ENCODE peak calls at places on chromosomes 5 and 9, in five cellular contexts. S, A, R, K and P are unnamed samples. For H3K9me3, the result is how much of the 10 kb centered on the place peaks cover.

GRCh38 chr5:43020294-43020711 is 19.8 kb downstream of the ANXA2R start:
- DNase-seq in S (no peak), A (peak), R (peak), K (peak), P (no peak)

GRCh38 chr5:52776116-52776515 is 11.6 kb upstream of the ITGA1 start:
- DNase-seq in S (peak), A (no peak), R (no peak), K (no peak), P (no peak)

GRCh38 chr5:139171779-139172404 is 26.3 kb downstream of the SIL1 start:
- DNase-seq in S (no peak), A (no peak), R (no peak), K (no peak), P (no peak)

GRCh38 chr9:37392272-37392671 is 30.2 kb upstream of the GRHPR start:
- DNase-seq in S (no peak), A (no peak), R (no peak), K (peak), P (no peak)

GRCh38 chr5:141260458-141261237 is 15.5 kb downstream of the PCDHB15 start:
- DNase-seq in S (no peak), A (no peak), R (no peak), K (no peak), P (no peak)

GRCh38 chr9:22508790-22509189 is 62.2 kb downstream of the DMRTA1 start:
- DNase-seq in S (no peak), A (no peak), R (no peak), K (no peak), P (no peak)

GRCh38 chr5:7970816-7971215 is 101.9 kb downstream of the MTRR start:
- DNase-seq in S (no peak), A (no peak), R (no peak), K (no peak), P (no peak)

GRCh38 chr5:89255845-89256463 is 373.0 kb upstream of the MEF2C start:
- DNase-seq in S (no peak), A (peak), R (no peak), K (no peak), P (no peak)

GRCh38 chr5:157217289-157218024 is 36.8 kb downstream of the ITK start:
- DNase-seq in S (peak), A (no peak), R (no peak), K (no peak), P (peak)

GRCh38 chr5:77312411-77312810 is 101.9 kb downstream of the PDE8B start:
- DNase-seq in S (no peak), A (peak), R (no peak), K (no peak), P (no peak)

DNA sequence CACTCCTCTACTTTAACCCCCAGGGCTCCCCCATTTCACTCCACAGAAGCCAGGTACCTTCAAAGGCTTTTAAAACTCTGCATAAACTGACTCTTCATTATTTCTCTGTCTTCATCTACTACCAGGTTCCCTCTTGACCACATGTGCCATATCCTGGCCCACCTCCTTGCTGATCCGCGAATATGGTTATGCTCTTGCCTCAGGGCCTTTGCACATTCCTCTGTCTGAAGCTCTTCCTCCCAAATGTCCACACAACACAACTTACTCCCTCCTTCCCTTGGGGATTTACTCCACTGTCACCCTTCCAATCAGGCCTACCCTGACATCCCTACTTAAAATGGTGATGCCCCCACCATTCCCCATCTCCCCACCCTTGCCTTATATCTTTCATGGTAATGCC is 134.6 kb upstream of the ANKRD55 start:
- DNase-seq in S (no peak), A (no peak), R (no peak), K (no peak), P (no peak)
- H3K9me3 ChIP-seq in S (under half), A (under half), R (under half), K (under half), P (under half)

DNA sequence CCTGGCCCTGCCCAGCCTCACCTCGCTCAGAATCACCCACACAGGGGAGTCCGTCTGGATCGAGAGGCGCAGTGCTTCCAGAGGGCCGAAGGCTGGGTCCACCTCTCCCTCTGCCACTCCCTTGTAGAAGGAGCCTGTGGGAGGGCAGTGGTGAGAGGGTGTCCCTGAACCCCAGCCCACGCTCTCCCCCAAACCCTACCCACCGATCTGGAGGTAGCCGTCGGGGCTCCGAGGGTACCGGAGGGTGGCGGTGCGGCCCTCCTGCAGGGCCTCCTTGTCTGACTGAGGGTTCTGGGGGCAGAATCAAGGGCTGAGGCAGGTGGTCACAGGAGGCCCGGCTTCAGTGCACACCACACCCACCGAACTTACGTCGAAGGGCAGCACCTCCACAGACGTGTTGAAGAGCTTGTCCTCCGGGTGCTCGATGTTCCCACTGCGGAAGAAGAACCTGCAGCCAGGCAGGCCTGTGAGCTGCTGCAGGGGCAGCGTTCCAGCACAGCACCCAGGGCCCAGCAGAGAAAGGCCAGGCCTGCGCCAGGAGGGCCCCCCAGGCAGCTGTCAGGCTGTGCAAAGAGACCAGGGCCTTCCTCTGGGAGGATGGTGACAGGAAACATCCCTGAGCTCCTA is 4.5 kb downstream of the LTC4S start:
- DNase-seq in S (no peak), A (no peak), R (no peak), K (no peak), P (no peak)
- H3K9me3 ChIP-seq in S (under half), A (under half), R (under half), K (under half), P (under half)

GRCh38 chr5:13946111-13946510 is 1.6 kb upstream of the DNAH5 start:
- DNase-seq in S (no peak), A (peak), R (no peak), K (no peak), P (no peak)
- H3K9me3 ChIP-seq in S (under half), A (under half), R (under half), K (under half), P (under half)

GRCh38 chr9:138103111-138103823 is 225.7 kb downstream of the CACNA1B start:
- DNase-seq in S (no peak), A (no peak), R (peak), K (peak), P (no peak)

GRCh38 chr9:138105123-138105415 is 227.5 kb downstream of the CACNA1B start:
- DNase-seq in S (no peak), A (no peak), R (no peak), K (no peak), P (no peak)

GRCh38 chr9:138102246-138103051 is 224.9 kb downstream of the CACNA1B start:
- DNase-seq in S (no peak), A (no peak), R (peak), K (peak), P (no peak)

GRCh38 chr9:138104251-138105122 is 226.9 kb downstream of the CACNA1B start:
- DNase-seq in S (no peak), A (no peak), R (no peak), K (peak), P (no peak)

DNA sequence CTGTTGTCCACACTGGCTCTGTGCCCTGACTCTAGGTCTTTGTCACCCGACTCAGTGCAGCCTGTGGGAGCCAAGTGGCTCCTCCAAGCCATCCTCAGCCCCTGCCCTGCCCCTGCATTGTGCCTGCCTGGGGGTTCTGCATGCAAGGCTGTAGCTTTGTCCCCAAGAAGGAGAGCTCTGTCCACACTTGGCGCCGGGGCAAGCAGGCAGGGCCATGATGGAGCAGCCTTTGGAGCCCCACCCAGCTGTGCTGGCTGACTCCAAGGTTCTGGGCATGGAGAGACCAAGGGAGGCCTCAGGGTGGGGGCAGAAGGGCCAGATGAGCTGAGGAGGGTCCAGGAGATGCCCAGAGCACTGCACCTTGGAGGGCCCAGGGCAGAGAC is 226.2 kb downstream of the CACNA1B start:
- DNase-seq in S (no peak), A (no peak), R (peak), K (no peak), P (no peak)
- H3K9me3 ChIP-seq in S (under half), A (under half), R (under half), K (under half), P (under half)

GRCh38 chr5:180253036-180253824 is 38.7 kb downstream of the MAPK9 start:
- DNase-seq in S (no peak), A (no peak), R (no peak), K (no peak), P (no peak)
- H3K9me3 ChIP-seq in S (half or more), A (under half), R (under half), K (half or more), P (under half)

DNA sequence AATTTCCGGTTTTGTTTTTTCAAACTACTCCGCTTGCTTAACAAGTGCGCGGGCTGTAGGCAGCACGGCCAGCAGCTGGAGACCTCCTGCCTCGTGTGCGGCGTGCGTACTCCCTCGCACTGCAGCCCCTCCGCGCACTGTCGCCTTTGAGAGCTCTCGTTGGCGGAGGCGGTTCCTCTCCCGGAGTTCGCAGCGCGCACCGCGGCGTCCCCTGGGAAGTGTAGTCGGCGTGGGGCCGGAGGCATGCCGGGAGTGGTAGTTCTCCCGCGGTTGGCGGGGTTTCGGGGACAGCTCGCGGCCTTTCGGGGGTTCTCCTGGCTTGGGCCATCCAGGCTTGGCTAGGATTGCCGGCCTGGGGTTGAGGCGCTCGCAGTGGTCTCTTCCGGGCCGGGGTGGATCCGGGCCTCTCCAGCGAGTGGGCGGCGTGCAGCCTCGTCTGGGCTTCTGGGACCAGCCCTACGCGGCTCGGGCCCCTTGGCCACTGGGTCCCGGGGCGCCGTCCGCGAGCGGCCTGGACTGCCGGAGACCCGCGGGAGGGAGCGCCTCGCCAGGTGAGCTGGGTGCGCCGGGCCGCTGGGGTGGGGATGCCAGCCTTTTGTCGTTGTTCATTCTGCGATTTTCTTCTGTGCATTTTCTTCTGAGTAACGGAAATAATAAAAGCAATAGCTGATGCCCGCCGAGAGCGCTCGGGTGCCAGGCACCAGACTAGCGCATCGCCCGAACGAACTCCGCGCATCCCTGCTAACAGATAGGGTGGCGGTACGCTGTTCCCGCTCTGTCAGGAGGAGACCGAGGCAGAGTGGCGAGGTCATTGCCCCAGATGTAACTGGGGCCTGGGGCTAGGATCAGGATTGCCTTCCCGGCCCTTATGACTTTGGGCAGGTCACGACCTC is at the start of gene ZNF354C:
- DNase-seq in S (peak), A (peak), R (peak), K (peak), P (peak)
- H3K9me3 ChIP-seq in S (under half), A (under half), R (under half), K (under half), P (under half)